ENCODE peak calls at places on chromosomes 11 and 22, in six cellular contexts. I is GM13976; O is activated effector memory CD4-positive, alpha-beta T cell treated with anti-CD3 and anti-CD28 coated beads, Interleukin-2, amount 50 U/mL, for 16 hours; T is mesenchymal stem cell; M is hepatic stellate cell; P is stimulated activated CD8-positive, alpha-beta memory T cell treated with anti-CD3 and anti-CD28 coated beads, Interleukin-7, amount 100 ng/mL, for 24 hours. Q is an unnamed sample.

GRCh38 chr11:116792144-116792868 is 627 bp upstream of the APOA5 start:
- DNase-seq in O (no peak), P (no peak), I (no peak), T (no peak), M (no peak), Q (no peak)

GRCh38 chr22:30863161-30863833 is 105.3 kb downstream of the MORC2 start:
- DNase-seq in T (no peak), O (peak), M (peak), I (peak), P (no peak), Q (no peak)

GRCh38 chr22:42317691-42318547 is 47.5 kb upstream of the TCF20 start:
- DNase-seq in M (no peak), O (no peak), I (no peak), T (no peak), P (no peak), Q (no peak)

GRCh38 chr22:32281092-32281491 is 25.9 kb upstream of the SLC5A4 start:
- DNase-seq in I (no peak), M (no peak), T (no peak), P (no peak), O (no peak), Q (peak)

GRCh38 chr11:113874920-113875413 is 405 bp downstream of the USP28 start:
- DNase-seq in O (no peak), I (peak), T (peak), M (no peak), P (no peak), Q (peak)

GRCh38 chr11:113603277-113604059 is 102.6 kb downstream of the TMPRSS5 start:
- DNase-seq in M (no peak), I (no peak), O (no peak), T (no peak), P (no peak), Q (no peak)

GRCh38 chr11:84420261-84420660 is 1134.1 kb upstream of the CCDC90B start:
- DNase-seq in I (no peak), P (no peak), M (no peak), O (no peak), T (no peak), Q (no peak)

GRCh38 chr11:66468691-66469090 is 2.0 kb downstream of the PELI3 start:
- DNase-seq in P (no peak), O (no peak), T (no peak), M (no peak), I (no peak), Q (no peak)

GRCh38 chr22:31313366-31314147 is 21.3 kb upstream of the PIK3IP1 start:
- DNase-seq in T (peak), O (peak), I (peak), M (peak), P (peak), Q (peak)

GRCh38 chr22:17786435-17787158 is 12.3 kb upstream of the BID start:
- DNase-seq in T (no peak), I (no peak), P (no peak), M (no peak), O (no peak), Q (no peak)

GRCh38 chr11:67255353-67255752 is 10.9 kb upstream of the GRK2 start:
- DNase-seq in I (no peak), O (no peak), M (no peak), P (no peak), T (no peak), Q (no peak)

GRCh38 chr22:45181240-45181639 is 17.5 kb downstream of the NUP50 start:
- DNase-seq in I (no peak), M (no peak), O (no peak), T (no peak), P (no peak), Q (no peak)

GRCh38 chr11:17443423-17443822 is 33.2 kb downstream of the ABCC8 start:
- DNase-seq in M (no peak), I (no peak), O (no peak), P (no peak), T (no peak), Q (peak)

GRCh38 chr11:111976614-111977140 is 39.5 kb downstream of the DIXDC1 start:
- DNase-seq in I (no peak), M (peak), T (no peak), O (no peak), P (no peak), Q (no peak)

GRCh38 chr11:8988329-8989234 is 15.2 kb downstream of the NRIP3 start:
- DNase-seq in I (no peak), P (no peak), T (peak), O (no peak), M (peak), Q (peak)

GRCh38 chr22:49887716-49888115 is 30.5 kb downstream of the ALG12 start:
- DNase-seq in M (no peak), P (no peak), O (no peak), I (no peak), T (no peak), Q (no peak)

GRCh38 chr11:23502821-23503220 is 642.5 kb upstream of the CCDC179 start:
- DNase-seq in O (no peak), P (no peak), T (no peak), I (no peak), M (no peak), Q (peak)

GRCh38 chr11:58786693-58787092 is 55.0 kb upstream of the GLYAT start:
- DNase-seq in O (no peak), M (no peak), T (no peak), I (no peak), P (no peak), Q (no peak)

GRCh38 chr11:59207988-59208432 is 4.7 kb downstream of the MPEG1 start:
- DNase-seq in I (peak), T (peak), M (no peak), O (peak), P (peak), Q (peak)

GRCh38 chr11:111635706-111636045 is 33.4 kb downstream of the SIK2 start:
- DNase-seq in T (no peak), I (no peak), M (peak), O (no peak), P (no peak), Q (peak)

GRCh38 chr11:65958774-65959420 is 2.6 kb upstream of the SART1 start:
- DNase-seq in T (no peak), O (no peak), P (no peak), I (no peak), M (no peak), Q (no peak)

GRCh38 chr11:47861762-47862161 is 13.6 kb upstream of the NUP160 start:
- DNase-seq in T (peak), O (no peak), M (no peak), I (no peak), P (no peak), Q (peak)

GRCh38 chr11:86660011-86660595 is 12.3 kb downstream of the ME3 start:
- DNase-seq in P (no peak), I (no peak), O (no peak), M (peak), T (peak), Q (peak)